ENCODE peak calls at places on chromosomes 4 and X, in seven cellular contexts. One of them, this sample, is unnamed.

GRCh38 chr4:158459085-158459820 is 62.4 kb upstream of the RXFP1 start:
- DNase-seq in HFF-Myc: no peak
- DNase-seq in hepatocyte: no peak
- DNase-seq in cardiac fibroblast: no peak
- DNase-seq in BJ: no peak
- DNase-seq in NB4: no peak
- DNase-seq in GM06990: no peak
- DNase-seq in this sample: no peak

GRCh38 chrX:69083361-69083760 is 81.9 kb downstream of the PJA1 start:
- DNase-seq in HFF-Myc: no peak
- DNase-seq in hepatocyte: no peak
- DNase-seq in cardiac fibroblast: no peak
- DNase-seq in BJ: no peak
- DNase-seq in NB4: no peak
- DNase-seq in GM06990: no peak
- DNase-seq in this sample: no peak

GRCh38 chrX:85611926-85612325 is 232.5 kb upstream of the POF1B start:
- DNase-seq in HFF-Myc: no peak
- DNase-seq in hepatocyte: no peak
- DNase-seq in cardiac fibroblast: peak; percentile 8
- DNase-seq in BJ: no peak
- DNase-seq in NB4: peak; percentile 15
- DNase-seq in GM06990: no peak
- DNase-seq in this sample: no peak

GRCh38 chr4:118076958-118077766 is 42.9 kb downstream of the NDST3 start:
- DNase-seq in HFF-Myc: peak; percentile 27
- DNase-seq in hepatocyte: peak; percentile 30
- DNase-seq in cardiac fibroblast: peak; percentile 44
- DNase-seq in BJ: no peak
- DNase-seq in NB4: peak; percentile 60
- DNase-seq in GM06990: no peak
- DNase-seq in this sample: no peak

GRCh38 chr4:181939199-181939945 is 303.8 kb upstream of the TENM3 start:
- DNase-seq in HFF-Myc: no peak
- DNase-seq in hepatocyte: peak; percentile 16
- DNase-seq in cardiac fibroblast: peak; percentile 28
- DNase-seq in BJ: no peak
- DNase-seq in NB4: no peak
- DNase-seq in GM06990: no peak
- DNase-seq in this sample: no peak

GRCh38 chrX:24117288-24117687 is 32.2 kb upstream of the ZFX start:
- DNase-seq in HFF-Myc: peak; percentile 52
- DNase-seq in hepatocyte: peak; percentile 43
- DNase-seq in cardiac fibroblast: peak; percentile 78
- DNase-seq in BJ: peak; percentile 39
- DNase-seq in NB4: no peak
- DNase-seq in GM06990: no peak
- DNase-seq in this sample: no peak

GRCh38 chrX:53674581-53674980 is 11.9 kb downstream of the HUWE1 start:
- DNase-seq in HFF-Myc: no peak
- DNase-seq in hepatocyte: no peak
- DNase-seq in cardiac fibroblast: no peak
- DNase-seq in BJ: no peak
- DNase-seq in NB4: no peak
- DNase-seq in GM06990: no peak
- DNase-seq in this sample: no peak

GRCh38 chr4:176548571-176548970 is 228.8 kb downstream of the SPCS3 start:
- DNase-seq in HFF-Myc: no peak
- DNase-seq in hepatocyte: no peak
- DNase-seq in cardiac fibroblast: no peak
- DNase-seq in BJ: no peak
- DNase-seq in NB4: no peak
- DNase-seq in GM06990: no peak
- DNase-seq in this sample: no peak

GRCh38 chr4:180101348-180102083 is 2141.7 kb upstream of the TENM3 start:
- DNase-seq in HFF-Myc: no peak
- DNase-seq in hepatocyte: no peak
- DNase-seq in cardiac fibroblast: no peak
- DNase-seq in BJ: no peak
- DNase-seq in NB4: no peak
- DNase-seq in GM06990: no peak
- DNase-seq in this sample: no peak

GRCh38 chr4:13236485-13236884 is 247.7 kb downstream of the RAB28 start:
- DNase-seq in HFF-Myc: no peak
- DNase-seq in hepatocyte: no peak
- DNase-seq in cardiac fibroblast: no peak
- DNase-seq in BJ: no peak
- DNase-seq in NB4: no peak
- DNase-seq in GM06990: no peak
- DNase-seq in this sample: no peak

GRCh38 chr4:2059034-2059725 is at the start of gene NAT8L:
- DNase-seq in HFF-Myc: no peak
- DNase-seq in hepatocyte: peak; percentile 62
- DNase-seq in cardiac fibroblast: peak; percentile 16
- DNase-seq in BJ: no peak
- DNase-seq in NB4: peak; percentile 89
- DNase-seq in GM06990: no peak
- DNase-seq in this sample: no peak

GRCh38 chr4:86223472-86223871 is 136.4 kb downstream of the MAPK10 start:
- DNase-seq in HFF-Myc: peak; percentile 11
- DNase-seq in hepatocyte: peak; percentile 14
- DNase-seq in cardiac fibroblast: peak; percentile 64
- DNase-seq in BJ: no peak
- DNase-seq in NB4: peak; percentile 56
- DNase-seq in GM06990: peak; percentile 9
- DNase-seq in this sample: no peak

GRCh38 chr4:81039351-81040174 is 9.1 kb downstream of the BMP3 start:
- DNase-seq in HFF-Myc: no peak
- DNase-seq in hepatocyte: peak; percentile 19
- DNase-seq in cardiac fibroblast: no peak
- DNase-seq in BJ: no peak
- DNase-seq in NB4: peak; percentile 46
- DNase-seq in GM06990: peak; percentile 15
- DNase-seq in this sample: no peak

GRCh38 chr4:165207016-165207430 is 338 bp upstream of the KLHL2 start:
- DNase-seq in HFF-Myc: no peak
- DNase-seq in hepatocyte: peak; percentile 38
- DNase-seq in cardiac fibroblast: no peak
- DNase-seq in BJ: no peak
- DNase-seq in NB4: peak; percentile 45
- DNase-seq in GM06990: no peak
- DNase-seq in this sample: no peak

GRCh38 chr4:26953770-26954423 is 93.3 kb downstream of the STIM2 start:
- DNase-seq in HFF-Myc: no peak
- DNase-seq in hepatocyte: no peak
- DNase-seq in cardiac fibroblast: no peak
- DNase-seq in BJ: no peak
- DNase-seq in NB4: no peak
- DNase-seq in GM06990: no peak
- DNase-seq in this sample: no peak

GRCh38 chr4:3822230-3822947 is 56.2 kb downstream of the ADRA2C start:
- DNase-seq in HFF-Myc: no peak
- DNase-seq in hepatocyte: peak; percentile 25
- DNase-seq in cardiac fibroblast: peak; percentile 5
- DNase-seq in BJ: no peak
- DNase-seq in NB4: no peak
- DNase-seq in GM06990: no peak
- DNase-seq in this sample: no peak

GRCh38 chrX:134718329-134719317 is 60.4 kb upstream of the PLAC1 start:
- DNase-seq in HFF-Myc: peak; percentile 98
- DNase-seq in hepatocyte: peak; percentile 72
- DNase-seq in cardiac fibroblast: peak; percentile 93
- DNase-seq in BJ: peak; percentile 97
- DNase-seq in NB4: peak; percentile 83
- DNase-seq in GM06990: peak; percentile 15
- DNase-seq in this sample: peak; percentile 47

GRCh38 chrX:12771445-12772069 is 19.7 kb upstream of the PRPS2 start:
- DNase-seq in HFF-Myc: peak; percentile 7
- DNase-seq in hepatocyte: peak; percentile 79
- DNase-seq in cardiac fibroblast: peak; percentile 58
- DNase-seq in BJ: no peak
- DNase-seq in NB4: peak; percentile 80
- DNase-seq in GM06990: peak; percentile 67
- DNase-seq in this sample: no peak

GRCh38 chr4:78601013-78601412 is 49.4 kb downstream of the ANXA3 start:
- DNase-seq in HFF-Myc: no peak
- DNase-seq in hepatocyte: no peak
- DNase-seq in cardiac fibroblast: no peak
- DNase-seq in BJ: no peak
- DNase-seq in NB4: no peak
- DNase-seq in GM06990: no peak
- DNase-seq in this sample: no peak

GRCh38 chr4:176002007-176002623 is 63.5 kb upstream of the WDR17 start:
- DNase-seq in HFF-Myc: no peak
- DNase-seq in hepatocyte: peak; percentile 46
- DNase-seq in cardiac fibroblast: peak; percentile 5
- DNase-seq in BJ: no peak
- DNase-seq in NB4: no peak
- DNase-seq in GM06990: peak; percentile 84
- DNase-seq in this sample: no peak

GRCh38 chr4:110751991-110752390 is 129.1 kb upstream of the PITX2 start:
- DNase-seq in HFF-Myc: no peak
- DNase-seq in hepatocyte: no peak
- DNase-seq in cardiac fibroblast: peak; percentile 1
- DNase-seq in BJ: no peak
- DNase-seq in NB4: no peak
- DNase-seq in GM06990: no peak
- DNase-seq in this sample: no peak

GRCh38 chr4:183147191-183147590 is 48.1 kb downstream of the WWC2 start:
- DNase-seq in HFF-Myc: no peak
- DNase-seq in hepatocyte: no peak
- DNase-seq in cardiac fibroblast: no peak
- DNase-seq in BJ: no peak
- DNase-seq in NB4: no peak
- DNase-seq in GM06990: no peak
- DNase-seq in this sample: no peak
- TF ChIP-seq CTCF in HFF-Myc: no peak
- TF ChIP-seq CTCF in hepatocyte: no peak
- TF ChIP-seq CTCF in cardiac fibroblast: no peak
- TF ChIP-seq CTCF in BJ: no peak
- TF ChIP-seq CTCF in NB4: no peak
- TF ChIP-seq CTCF in GM06990: no peak
- TF ChIP-seq CTCF in this sample: no peak

DNA sequence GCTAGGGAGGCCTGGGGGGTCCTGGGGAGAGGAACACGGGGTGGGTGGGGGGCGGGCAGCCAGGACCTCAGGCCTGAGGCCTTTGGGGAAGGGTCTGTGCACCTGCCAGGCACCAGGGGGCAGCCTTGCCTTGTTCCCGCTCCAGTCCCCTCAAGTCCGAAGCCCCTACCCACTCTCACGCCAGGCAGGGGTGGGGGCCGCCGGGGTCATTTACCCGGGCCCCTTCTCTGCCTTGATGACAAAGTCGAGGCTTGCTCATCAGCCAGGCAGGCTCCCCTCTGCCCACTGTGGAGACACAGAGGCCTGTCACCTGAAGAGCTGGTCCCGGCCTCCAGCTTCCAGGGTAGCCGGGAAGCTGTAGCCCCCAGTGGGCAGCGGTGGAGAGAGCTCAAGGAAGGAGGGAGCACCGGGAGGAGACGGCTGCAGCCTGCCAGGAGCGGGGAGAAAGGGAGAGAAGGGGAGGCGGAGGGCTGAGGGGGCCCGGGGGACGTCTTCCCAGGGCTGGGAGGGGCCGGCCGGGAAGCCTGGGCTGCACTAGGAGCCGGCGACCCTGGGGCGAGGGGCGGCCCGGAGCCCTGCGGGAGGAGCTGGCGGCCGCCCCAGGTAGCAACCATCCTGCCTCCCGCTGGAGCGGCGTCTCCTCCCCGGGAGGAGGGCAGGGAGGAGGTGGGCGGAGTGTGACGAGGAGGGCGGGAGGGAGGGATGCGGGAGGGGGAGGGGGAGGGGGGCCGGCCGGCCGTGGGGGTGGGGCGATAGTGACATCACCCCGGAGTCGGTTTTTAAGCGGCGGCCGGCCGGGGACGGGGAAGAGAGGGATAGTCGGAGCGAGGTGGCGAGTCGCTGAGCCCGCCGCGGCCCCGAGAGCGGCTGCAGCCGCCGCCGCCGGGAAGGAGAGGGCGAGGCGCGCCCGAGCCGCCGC is at the start of gene SLC6A8:
- DNase-seq in HFF-Myc: no peak
- DNase-seq in hepatocyte: peak; percentile 81
- DNase-seq in cardiac fibroblast: peak; percentile 76
- DNase-seq in BJ: no peak
- DNase-seq in NB4: peak; percentile 56
- DNase-seq in GM06990: no peak
- DNase-seq in this sample: no peak
- H3K4me3 ChIP-seq in HFF-Myc: peak within 1 kb of the TSS; percentile 49
- H3K4me3 ChIP-seq in hepatocyte: peak within 1 kb of the TSS; percentile 13
- H3K4me3 ChIP-seq in cardiac fibroblast: peak within 1 kb of the TSS; percentile 52
- H3K4me3 ChIP-seq in BJ: peak within 1 kb of the TSS; percentile 45
- H3K4me3 ChIP-seq in NB4: no peak within 1 kb of the TSS
- H3K4me3 ChIP-seq in GM06990: no peak within 1 kb of the TSS
- H3K4me3 ChIP-seq in this sample: peak within 1 kb of the TSS; percentile 51

DNA sequence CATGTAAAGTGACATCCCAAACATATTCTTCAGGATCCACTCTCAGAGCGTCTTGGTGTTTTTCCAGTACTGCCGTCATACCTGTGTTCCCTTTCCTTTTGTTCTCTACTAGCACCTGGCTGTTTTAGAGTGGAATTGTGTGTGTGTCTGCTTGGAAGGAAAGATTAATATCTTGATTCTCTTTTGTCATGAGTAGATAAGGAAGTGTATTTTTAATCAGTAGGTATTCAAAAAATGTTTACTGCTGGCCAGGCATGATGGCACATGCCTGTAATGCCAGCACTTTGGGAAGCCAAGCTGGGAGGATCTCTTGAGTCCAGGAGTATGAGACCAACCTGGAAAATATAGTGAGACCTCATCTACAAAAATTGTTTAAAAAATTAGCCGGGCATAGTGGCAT is 198.8 kb downstream of the CBR4 start:
- DNase-seq in HFF-Myc: no peak
- DNase-seq in hepatocyte: no peak
- DNase-seq in cardiac fibroblast: no peak
- DNase-seq in BJ: no peak
- DNase-seq in NB4: no peak
- DNase-seq in GM06990: no peak
- DNase-seq in this sample: no peak
- TF ChIP-seq CTCF in HFF-Myc: no peak
- TF ChIP-seq CTCF in hepatocyte: no peak
- TF ChIP-seq CTCF in cardiac fibroblast: no peak
- TF ChIP-seq CTCF in BJ: no peak
- TF ChIP-seq CTCF in NB4: no peak
- TF ChIP-seq CTCF in GM06990: no peak
- TF ChIP-seq CTCF in this sample: no peak

GRCh38 chrX:41005445-41005992 is 79.7 kb upstream of the USP9X start:
- DNase-seq in HFF-Myc: no peak
- DNase-seq in hepatocyte: no peak
- DNase-seq in cardiac fibroblast: no peak
- DNase-seq in BJ: no peak
- DNase-seq in NB4: peak; percentile 25
- DNase-seq in GM06990: no peak
- DNase-seq in this sample: no peak

GRCh38 chrX:41010188-41010846 is 74.9 kb upstream of the USP9X start:
- DNase-seq in HFF-Myc: peak; percentile 44
- DNase-seq in hepatocyte: peak; percentile 85
- DNase-seq in cardiac fibroblast: peak; percentile 98
- DNase-seq in BJ: peak; percentile 39
- DNase-seq in NB4: peak; percentile 74
- DNase-seq in GM06990: peak; percentile 45
- DNase-seq in this sample: no peak

GRCh38 chrX:41014776-41015175 is 70.5 kb upstream of the USP9X start:
- DNase-seq in HFF-Myc: no peak
- DNase-seq in hepatocyte: no peak
- DNase-seq in cardiac fibroblast: no peak
- DNase-seq in BJ: no peak
- DNase-seq in NB4: peak; percentile 11
- DNase-seq in GM06990: no peak
- DNase-seq in this sample: no peak

GRCh38 chrX:41009816-41010187 is 75.4 kb upstream of the USP9X start:
- DNase-seq in HFF-Myc: no peak
- DNase-seq in hepatocyte: no peak
- DNase-seq in cardiac fibroblast: no peak
- DNase-seq in BJ: no peak
- DNase-seq in NB4: peak; percentile 9
- DNase-seq in GM06990: no peak
- DNase-seq in this sample: no peak
- H3K4me3 ChIP-seq in HFF-Myc: no peak overlapping the region
- H3K4me3 ChIP-seq in hepatocyte: no peak overlapping the region
- H3K4me3 ChIP-seq in cardiac fibroblast: peak overlapping the region; percentile 28
- H3K4me3 ChIP-seq in BJ: peak overlapping the region; percentile 32
- H3K4me3 ChIP-seq in NB4: no peak overlapping the region
- H3K4me3 ChIP-seq in GM06990: peak overlapping the region; percentile 20
- H3K4me3 ChIP-seq in this sample: no peak overlapping the region

This sample was measured in epithelial cell of proximal tubule.